ENCODE peak calls at places on chromosomes 12 and 14, in seven cellular contexts. R is anterior cingulate cortex, Y is activated T-helper 1 cell treated with Interleukin-2 at 50 U/mL for 16 hours, J is GM03348, D is SK-MEL-5, K is NCI-H345, M is GM04503. Q is an unnamed sample.

GRCh38 chr12:76820888-76821482 is 57.1 kb downstream of the ZDHHC17 start:
- DNase-seq in R (peak), Y (no peak), J (peak), D (peak), K (peak), M (no peak), Q (no peak)

GRCh38 chr14:85437143-85437542 is 92.8 kb upstream of the FLRT2 start:
- DNase-seq in R (no peak), Y (no peak), J (peak), D (no peak), K (no peak), M (no peak), Q (no peak)

GRCh38 chr12:51954465-51955361 is 3.2 kb downstream of the ACVR1B start:
- DNase-seq in R (no peak), Y (no peak), J (no peak), D (no peak), K (no peak), M (no peak), Q (no peak)

GRCh38 chr14:71491925-71492324 is 440.3 kb upstream of the RGS6 start:
- DNase-seq in R (no peak), Y (no peak), J (peak), D (peak), K (no peak), M (no peak), Q (peak)

GRCh38 chr14:26163761-26164160 is 434.1 kb downstream of the NOVA1 start:
- DNase-seq in R (no peak), Y (no peak), J (peak), D (peak), K (peak), M (no peak), Q (no peak)

GRCh38 chr14:86221000-86221399 is 691.1 kb downstream of the FLRT2 start:
- DNase-seq in R (no peak), Y (no peak), J (no peak), D (no peak), K (no peak), M (no peak), Q (no peak)

GRCh38 chr12:57628280-57629191 is 4.5 kb downstream of the B4GALNT1 start:
- DNase-seq in R (no peak), Y (no peak), J (no peak), D (no peak), K (no peak), M (no peak), Q (no peak)

GRCh38 chr12:126627596-126627995 is 1562.4 kb downstream of the AACS start:
- DNase-seq in R (no peak), Y (no peak), J (no peak), D (no peak), K (no peak), M (no peak), Q (no peak)

GRCh38 chr14:65387628-65388027 is 24.9 kb upstream of the FUT8 start:
- DNase-seq in R (no peak), Y (no peak), J (no peak), D (no peak), K (no peak), M (no peak), Q (no peak)

GRCh38 chr12:1523046-1523445 is 71.3 kb downstream of the FBXL14 start:
- DNase-seq in R (no peak), Y (no peak), J (no peak), D (no peak), K (no peak), M (no peak), Q (no peak)

GRCh38 chr12:62986844-62987243 is 51.9 kb upstream of the PPM1H start:
- DNase-seq in R (no peak), Y (no peak), J (no peak), D (no peak), K (no peak), M (no peak), Q (no peak)

GRCh38 chr12:124351422-124351821 is 56.5 kb downstream of the RFLNA start:
- DNase-seq in R (no peak), Y (no peak), J (no peak), D (no peak), K (no peak), M (no peak), Q (no peak)

GRCh38 chr12:9908350-9908749 is 23.8 kb downstream of the CLEC2A start:
- DNase-seq in R (no peak), Y (no peak), J (no peak), D (no peak), K (no peak), M (no peak), Q (no peak)